ENCODE peak calls at places on chromosomes 5 and 9, in four cellular contexts. J is neural crest cell; P is immature natural killer cell; M is activated naive CD4-positive, alpha-beta T cell. Z is an unnamed sample.

GRCh38 chr9:116141864-116142561 is 11.6 kb upstream of the PAPPA start:
- DNase-seq in J (no peak), P (no peak), M (no peak), Z (no peak)

GRCh38 chr5:1413611-1414241 is 31.5 kb downstream of the SLC6A3 start:
- DNase-seq in J (no peak), P (no peak), M (no peak), Z (no peak)

GRCh38 chr5:154947778-154948177 is 6.9 kb downstream of the MRPL22 start:
- DNase-seq in J (no peak), P (no peak), M (no peak), Z (no peak)

GRCh38 chr5:125484272-125485002 is 738.0 kb upstream of the ZNF608 start:
- DNase-seq in J (no peak), P (no peak), M (no peak), Z (peak)

GRCh38 chr9:123483191-123483803 is 127.3 kb downstream of the CRB2 start:
- DNase-seq in J (no peak), P (no peak), M (no peak), Z (no peak)

GRCh38 chr5:176837707-176838115 is 27.4 kb downstream of the UNC5A start:
- DNase-seq in J (peak), P (peak), M (peak), Z (peak)

GRCh38 chr9:104138243-104138642 is 44.1 kb downstream of the SMC2 start:
- DNase-seq in J (no peak), P (no peak), M (no peak), Z (no peak)

GRCh38 chr9:131312822-131313770 is 23.6 kb downstream of the PLPP7 start:
- DNase-seq in J (no peak), P (no peak), M (no peak), Z (no peak)

GRCh38 chr5:143011621-143012020 is 241.4 kb downstream of the ARHGAP26 start:
- DNase-seq in J (no peak), P (no peak), M (no peak), Z (no peak)

GRCh38 chr5:158154226-158155005 is 295.5 kb upstream of the CLINT1 start:
- DNase-seq in J (no peak), P (no peak), M (no peak), Z (no peak)

GRCh38 chr9:128213746-128214497 is 10.7 kb downstream of the DNM1 start:
- DNase-seq in J (no peak), P (no peak), M (no peak), Z (no peak)

GRCh38 chr5:169195601-169196000 is 105.3 kb downstream of the SLIT3 start:
- DNase-seq in J (no peak), P (no peak), M (no peak), Z (no peak)

GRCh38 chr9:88076286-88077070 is 61.8 kb downstream of the SPATA31C2 start:
- DNase-seq in J (peak), P (peak), M (no peak), Z (peak)

GRCh38 chr9:76637426-76637825 is 126.8 kb upstream of the PCA3 start:
- DNase-seq in J (no peak), P (no peak), M (no peak), Z (no peak)

GRCh38 chr9:82275531-82275930 is 287.0 kb downstream of the SPATA31D1 start:
- DNase-seq in J (no peak), P (no peak), M (no peak), Z (no peak)

GRCh38 chr5:143515829-143516228 is 112.3 kb upstream of the NR3C1 start:
- DNase-seq in J (no peak), P (no peak), M (no peak), Z (no peak)

GRCh38 chr5:158819840-158820620 is 279.7 kb downstream of the EBF1 start:
- DNase-seq in J (no peak), P (no peak), M (no peak), Z (no peak)

GRCh38 chr5:171757853-171758535 is 27.6 kb upstream of the SMIM23 start:
- DNase-seq in J (no peak), P (no peak), M (no peak), Z (peak)

GRCh38 chr9:120009856-120010255 is 570.1 kb downstream of the CDK5RAP2 start:
- DNase-seq in J (no peak), P (no peak), M (no peak), Z (no peak)

GRCh38 chr5:7686794-7687193 is 164.1 kb downstream of the CFAP90 start:
- DNase-seq in J (no peak), P (no peak), M (no peak), Z (no peak)

GRCh38 chr9:95316794-95317118 is 753 bp downstream of the FANCC start:
- DNase-seq in J (peak), P (peak), M (no peak), Z (peak)

GRCh38 chr9:101601904-101602765 is 7.4 kb upstream of the PPP3R2 start:
- DNase-seq in J (peak), P (no peak), M (no peak), Z (peak)

GRCh38 chr9:15642369-15642962 is 89.6 kb downstream of the CCDC171 start:
- DNase-seq in J (no peak), P (no peak), M (no peak), Z (peak)

GRCh38 chr5:74471875-74472274 is 168.7 kb downstream of the ENC1 start:
- DNase-seq in J (no peak), P (no peak), M (no peak), Z (no peak)

Z was measured in NCI-H460.